ENCODE peak calls at places on chromosomes 3 and 15, in eight cellular contexts. One of them, this sample, is unnamed. For H3K4me1, the result is how much of the 10 kb centered on the place peaks cover.

GRCh38 chr3:71397046-71397445 is 186.5 kb downstream of the FOXP1 start:
- DNase-seq in A549: peak
- DNase-seq in esophagus muscularis mucosa: no peak
- DNase-seq in CD8-positive, alpha-beta T cell: no peak
- DNase-seq in body of pancreas: peak
- DNase-seq in PC-9: no peak
- DNase-seq in heart right ventricle: no peak
- DNase-seq in lower lobe of right lung: no peak
- DNase-seq in this sample: peak

GRCh38 chr3:161372321-161373260 is 1.3 kb upstream of the SPTSSB start:
- DNase-seq in A549: peak
- DNase-seq in esophagus muscularis mucosa: no peak
- DNase-seq in CD8-positive, alpha-beta T cell: peak
- DNase-seq in body of pancreas: peak
- DNase-seq in PC-9: peak
- DNase-seq in heart right ventricle: peak
- DNase-seq in lower lobe of right lung: peak
- DNase-seq in this sample: peak

GRCh38 chr15:84604804-84605203 is 4.0 kb downstream of the ZSCAN2 start:
- DNase-seq in A549: no peak
- DNase-seq in esophagus muscularis mucosa: no peak
- DNase-seq in CD8-positive, alpha-beta T cell: no peak
- DNase-seq in body of pancreas: no peak
- DNase-seq in PC-9: no peak
- DNase-seq in heart right ventricle: no peak
- DNase-seq in lower lobe of right lung: no peak
- DNase-seq in this sample: no peak

GRCh38 chr3:132784502-132785025 is 62.4 kb upstream of the NPHP3 start:
- DNase-seq in A549: no peak
- DNase-seq in esophagus muscularis mucosa: no peak
- DNase-seq in CD8-positive, alpha-beta T cell: no peak
- DNase-seq in body of pancreas: no peak
- DNase-seq in PC-9: no peak
- DNase-seq in heart right ventricle: no peak
- DNase-seq in lower lobe of right lung: no peak
- DNase-seq in this sample: no peak

GRCh38 chr3:119288669-119289068 is 5.5 kb upstream of the ARHGAP31 start:
- DNase-seq in A549: no peak
- DNase-seq in esophagus muscularis mucosa: peak
- DNase-seq in CD8-positive, alpha-beta T cell: no peak
- DNase-seq in body of pancreas: no peak
- DNase-seq in PC-9: no peak
- DNase-seq in heart right ventricle: no peak
- DNase-seq in lower lobe of right lung: no peak
- DNase-seq in this sample: no peak

GRCh38 chr3:127690823-127691452 is 18.2 kb downstream of the ABTB1 start:
- DNase-seq in A549: peak
- DNase-seq in esophagus muscularis mucosa: no peak
- DNase-seq in CD8-positive, alpha-beta T cell: no peak
- DNase-seq in body of pancreas: no peak
- DNase-seq in PC-9: peak
- DNase-seq in heart right ventricle: peak
- DNase-seq in lower lobe of right lung: peak
- DNase-seq in this sample: peak

GRCh38 chr3:194908972-194909371 is 223.3 kb downstream of the FAM43A start:
- DNase-seq in A549: no peak
- DNase-seq in esophagus muscularis mucosa: peak
- DNase-seq in CD8-positive, alpha-beta T cell: no peak
- DNase-seq in body of pancreas: no peak
- DNase-seq in PC-9: no peak
- DNase-seq in heart right ventricle: no peak
- DNase-seq in lower lobe of right lung: no peak
- DNase-seq in this sample: peak

GRCh38 chr3:57670543-57670942 is 22.3 kb downstream of the DENND6A start:
- DNase-seq in A549: no peak
- DNase-seq in esophagus muscularis mucosa: no peak
- DNase-seq in CD8-positive, alpha-beta T cell: no peak
- DNase-seq in body of pancreas: no peak
- DNase-seq in PC-9: no peak
- DNase-seq in heart right ventricle: no peak
- DNase-seq in lower lobe of right lung: no peak
- DNase-seq in this sample: no peak

GRCh38 chr3:129383292-129383860 is 45.1 kb downstream of the EFCAB12 start:
- DNase-seq in A549: peak
- DNase-seq in esophagus muscularis mucosa: no peak
- DNase-seq in CD8-positive, alpha-beta T cell: peak
- DNase-seq in body of pancreas: peak
- DNase-seq in PC-9: peak
- DNase-seq in heart right ventricle: no peak
- DNase-seq in lower lobe of right lung: no peak
- DNase-seq in this sample: peak

GRCh38 chr15:50190723-50191122 is 8.7 kb downstream of the SLC27A2 start:
- DNase-seq in A549: no peak
- DNase-seq in esophagus muscularis mucosa: no peak
- DNase-seq in CD8-positive, alpha-beta T cell: no peak
- DNase-seq in body of pancreas: no peak
- DNase-seq in PC-9: no peak
- DNase-seq in heart right ventricle: no peak
- DNase-seq in lower lobe of right lung: no peak
- DNase-seq in this sample: no peak

GRCh38 chr3:155131104-155131503 is 51.0 kb downstream of the MME start:
- DNase-seq in A549: no peak
- DNase-seq in esophagus muscularis mucosa: no peak
- DNase-seq in CD8-positive, alpha-beta T cell: no peak
- DNase-seq in body of pancreas: no peak
- DNase-seq in PC-9: no peak
- DNase-seq in heart right ventricle: no peak
- DNase-seq in lower lobe of right lung: no peak
- DNase-seq in this sample: peak

GRCh38 chr3:123818324-123818920 is 65.7 kb downstream of the MYLK start:
- DNase-seq in A549: no peak
- DNase-seq in esophagus muscularis mucosa: peak
- DNase-seq in CD8-positive, alpha-beta T cell: no peak
- DNase-seq in body of pancreas: no peak
- DNase-seq in PC-9: no peak
- DNase-seq in heart right ventricle: no peak
- DNase-seq in lower lobe of right lung: no peak
- DNase-seq in this sample: no peak

GRCh38 chr15:54353726-54354125 is 375.5 kb downstream of the UNC13C start:
- DNase-seq in A549: no peak
- DNase-seq in esophagus muscularis mucosa: no peak
- DNase-seq in CD8-positive, alpha-beta T cell: no peak
- DNase-seq in body of pancreas: no peak
- DNase-seq in PC-9: no peak
- DNase-seq in heart right ventricle: no peak
- DNase-seq in lower lobe of right lung: no peak
- DNase-seq in this sample: no peak

GRCh38 chr3:185330238-185330637 is 32.7 kb upstream of the MAP3K13 start:
- DNase-seq in A549: no peak
- DNase-seq in esophagus muscularis mucosa: no peak
- DNase-seq in CD8-positive, alpha-beta T cell: no peak
- DNase-seq in body of pancreas: no peak
- DNase-seq in PC-9: no peak
- DNase-seq in heart right ventricle: no peak
- DNase-seq in lower lobe of right lung: peak
- DNase-seq in this sample: no peak

GRCh38 chr15:78000089-78000926 is 77.2 kb downstream of the TBC1D2B start:
- DNase-seq in A549: peak
- DNase-seq in esophagus muscularis mucosa: no peak
- DNase-seq in CD8-positive, alpha-beta T cell: peak
- DNase-seq in body of pancreas: peak
- DNase-seq in PC-9: peak
- DNase-seq in heart right ventricle: peak
- DNase-seq in lower lobe of right lung: peak
- DNase-seq in this sample: peak

GRCh38 chr3:16395229-16395628 is 118.3 kb downstream of the RFTN1 start:
- DNase-seq in A549: no peak
- DNase-seq in esophagus muscularis mucosa: no peak
- DNase-seq in CD8-positive, alpha-beta T cell: no peak
- DNase-seq in body of pancreas: no peak
- DNase-seq in PC-9: no peak
- DNase-seq in heart right ventricle: no peak
- DNase-seq in lower lobe of right lung: no peak
- DNase-seq in this sample: no peak

GRCh38 chr15:89177633-89178306 is 43.6 kb downstream of the RLBP1 start:
- DNase-seq in A549: peak
- DNase-seq in esophagus muscularis mucosa: no peak
- DNase-seq in CD8-positive, alpha-beta T cell: peak
- DNase-seq in body of pancreas: peak
- DNase-seq in PC-9: peak
- DNase-seq in heart right ventricle: peak
- DNase-seq in lower lobe of right lung: peak
- DNase-seq in this sample: peak

GRCh38 chr3:113557374-113557773 is 25.0 kb downstream of the SIDT1 start:
- DNase-seq in A549: peak
- DNase-seq in esophagus muscularis mucosa: no peak
- DNase-seq in CD8-positive, alpha-beta T cell: no peak
- DNase-seq in body of pancreas: no peak
- DNase-seq in PC-9: peak
- DNase-seq in heart right ventricle: no peak
- DNase-seq in lower lobe of right lung: no peak
- DNase-seq in this sample: no peak

GRCh38 chr3:112653881-112654300 is 12.9 kb upstream of the CCDC80 start:
- DNase-seq in A549: peak
- DNase-seq in esophagus muscularis mucosa: no peak
- DNase-seq in CD8-positive, alpha-beta T cell: no peak
- DNase-seq in body of pancreas: no peak
- DNase-seq in PC-9: peak
- DNase-seq in heart right ventricle: peak
- DNase-seq in lower lobe of right lung: peak
- DNase-seq in this sample: no peak

GRCh38 chr3:171172070-171172469 is 145.6 kb upstream of the SLC2A2 start:
- DNase-seq in A549: no peak
- DNase-seq in esophagus muscularis mucosa: no peak
- DNase-seq in CD8-positive, alpha-beta T cell: no peak
- DNase-seq in body of pancreas: no peak
- DNase-seq in PC-9: no peak
- DNase-seq in heart right ventricle: no peak
- DNase-seq in lower lobe of right lung: no peak
- DNase-seq in this sample: no peak
- TF ChIP-seq CTCF in A549: peak
- TF ChIP-seq CTCF in esophagus muscularis mucosa: no peak
- TF ChIP-seq CTCF in CD8-positive, alpha-beta T cell: no peak
- TF ChIP-seq CTCF in body of pancreas: no peak
- TF ChIP-seq CTCF in PC-9: peak
- TF ChIP-seq CTCF in heart right ventricle: peak
- TF ChIP-seq CTCF in lower lobe of right lung: peak
- TF ChIP-seq CTCF in this sample: peak

DNA sequence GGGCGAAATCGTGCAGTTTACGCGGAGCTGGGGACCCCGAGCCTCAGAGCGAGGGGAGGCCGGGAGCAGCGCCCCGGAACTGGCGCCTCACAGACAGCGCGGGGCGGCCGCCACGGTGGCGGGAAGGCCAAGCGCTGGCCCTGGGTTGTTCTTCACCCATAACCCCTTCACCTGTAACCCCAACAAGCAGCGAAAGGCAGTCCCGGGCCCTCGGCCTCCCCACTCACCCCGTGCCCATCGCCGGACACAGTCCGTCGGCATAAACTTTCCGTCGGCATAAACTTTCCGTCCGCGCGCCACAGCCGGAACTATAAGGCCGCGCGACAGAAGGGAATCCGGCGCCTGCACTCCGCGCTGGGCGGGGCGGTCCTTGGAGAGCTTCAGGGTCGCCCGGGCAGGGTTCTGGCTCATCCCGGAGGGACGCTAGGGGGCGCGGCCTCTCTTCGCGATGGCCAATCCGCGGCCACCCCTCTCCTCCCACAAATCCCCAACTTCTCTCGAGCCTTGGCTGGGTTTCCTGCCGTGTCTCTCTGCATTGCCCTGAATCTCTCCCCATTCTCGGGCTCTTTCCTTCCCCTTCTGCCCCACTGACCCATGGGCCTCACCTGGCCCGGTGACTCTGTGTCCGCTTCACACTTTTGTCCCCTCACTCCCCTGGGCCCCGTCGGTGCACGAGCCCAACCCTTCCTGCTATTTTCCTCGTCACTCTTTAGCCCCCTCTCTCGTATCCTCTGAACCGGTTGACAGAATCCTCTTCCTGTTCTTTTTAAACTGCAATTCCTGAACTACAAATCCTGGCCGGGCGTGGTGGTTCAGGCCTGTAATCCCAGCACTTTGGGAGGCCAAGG is at the start of gene INTS14:
- DNase-seq in A549: peak
- DNase-seq in esophagus muscularis mucosa: peak
- DNase-seq in CD8-positive, alpha-beta T cell: peak
- DNase-seq in body of pancreas: peak
- DNase-seq in PC-9: peak
- DNase-seq in heart right ventricle: peak
- DNase-seq in lower lobe of right lung: peak
- DNase-seq in this sample: peak
- H3K4me1 ChIP-seq in A549: under half
- H3K4me1 ChIP-seq in esophagus muscularis mucosa: under half
- H3K4me1 ChIP-seq in CD8-positive, alpha-beta T cell: under half
- H3K4me1 ChIP-seq in body of pancreas: under half
- H3K4me1 ChIP-seq in PC-9: under half
- H3K4me1 ChIP-seq in heart right ventricle: under half
- H3K4me1 ChIP-seq in lower lobe of right lung: under half
- H3K4me1 ChIP-seq in this sample: under half

GRCh38 chr3:169134194-169134593 is 529.3 kb downstream of the MECOM start:
- DNase-seq in A549: no peak
- DNase-seq in esophagus muscularis mucosa: no peak
- DNase-seq in CD8-positive, alpha-beta T cell: no peak
- DNase-seq in body of pancreas: no peak
- DNase-seq in PC-9: no peak
- DNase-seq in heart right ventricle: no peak
- DNase-seq in lower lobe of right lung: no peak
- DNase-seq in this sample: no peak

GRCh38 chr3:169131695-169132464 is 531.6 kb downstream of the MECOM start:
- DNase-seq in A549: no peak
- DNase-seq in esophagus muscularis mucosa: no peak
- DNase-seq in CD8-positive, alpha-beta T cell: no peak
- DNase-seq in body of pancreas: no peak
- DNase-seq in PC-9: no peak
- DNase-seq in heart right ventricle: no peak
- DNase-seq in lower lobe of right lung: no peak
- DNase-seq in this sample: no peak

GRCh38 chr3:169137943-169138342 is 525.6 kb downstream of the MECOM start:
- DNase-seq in A549: no peak
- DNase-seq in esophagus muscularis mucosa: no peak
- DNase-seq in CD8-positive, alpha-beta T cell: no peak
- DNase-seq in body of pancreas: no peak
- DNase-seq in PC-9: no peak
- DNase-seq in heart right ventricle: no peak
- DNase-seq in lower lobe of right lung: no peak
- DNase-seq in this sample: no peak

GRCh38 chr3:169137076-169137475 is 526.4 kb downstream of the MECOM start:
- DNase-seq in A549: no peak
- DNase-seq in esophagus muscularis mucosa: no peak
- DNase-seq in CD8-positive, alpha-beta T cell: no peak
- DNase-seq in body of pancreas: no peak
- DNase-seq in PC-9: no peak
- DNase-seq in heart right ventricle: no peak
- DNase-seq in lower lobe of right lung: no peak
- DNase-seq in this sample: no peak

GRCh38 chr3:169133178-169134161 is 530.0 kb downstream of the MECOM start:
- DNase-seq in A549: no peak
- DNase-seq in esophagus muscularis mucosa: no peak
- DNase-seq in CD8-positive, alpha-beta T cell: no peak
- DNase-seq in body of pancreas: no peak
- DNase-seq in PC-9: no peak
- DNase-seq in heart right ventricle: no peak
- DNase-seq in lower lobe of right lung: no peak
- DNase-seq in this sample: no peak
- TF ChIP-seq CTCF in A549: peak
- TF ChIP-seq CTCF in esophagus muscularis mucosa: peak
- TF ChIP-seq CTCF in CD8-positive, alpha-beta T cell: no peak
- TF ChIP-seq CTCF in body of pancreas: peak
- TF ChIP-seq CTCF in PC-9: peak
- TF ChIP-seq CTCF in heart right ventricle: peak
- TF ChIP-seq CTCF in lower lobe of right lung: peak
- TF ChIP-seq CTCF in this sample: peak

GRCh38 chr15:68789041-68789920 is 31.4 kb downstream of the ANP32A start:
- DNase-seq in A549: no peak
- DNase-seq in esophagus muscularis mucosa: no peak
- DNase-seq in CD8-positive, alpha-beta T cell: no peak
- DNase-seq in body of pancreas: no peak
- DNase-seq in PC-9: no peak
- DNase-seq in heart right ventricle: no peak
- DNase-seq in lower lobe of right lung: no peak
- DNase-seq in this sample: no peak
- H3K4me1 ChIP-seq in A549: under half
- H3K4me1 ChIP-seq in esophagus muscularis mucosa: half or more
- H3K4me1 ChIP-seq in CD8-positive, alpha-beta T cell: half or more
- H3K4me1 ChIP-seq in body of pancreas: half or more
- H3K4me1 ChIP-seq in PC-9: under half
- H3K4me1 ChIP-seq in heart right ventricle: half or more
- H3K4me1 ChIP-seq in lower lobe of right lung: half or more
- H3K4me1 ChIP-seq in this sample: under half

This sample was measured in cardiac muscle cell.